ENCODE peak calls at places on chromosomes 1 and 21, in ten cellular contexts. One of them, this sample, is unnamed.
A peak's percentile ranks its signal among the peaks of the same experiment; 100 is the strongest.

GRCh38 chr1:115156826-115157468 is 67.6 kb upstream of the TSPAN2 start:
- DNase-seq in RWPE1: no peak
- DNase-seq in activated T-helper 1 cell treated with Interleukin-2 at 50 U/mL for 16 hours: no peak
- DNase-seq in HS-27A: no peak
- DNase-seq in stimulated activated CD4-positive, alpha-beta T cell treated with anti-CD3 and anti-CD28 coated beads, Interleukin-1b, Interleukin-23, amount 100 ng/mL, for 4 hours: no peak
- DNase-seq in memory B cell: no peak
- DNase-seq in hepatocyte: no peak
- DNase-seq in HEK293T: no peak
- DNase-seq in CD8-positive, alpha-beta T cell: no peak
- DNase-seq in NT2/D1: no peak
- DNase-seq in this sample: no peak

GRCh38 chr1:147843486-147843885 is 59.1 kb upstream of the GJA8 start:
- DNase-seq in RWPE1: no peak
- DNase-seq in activated T-helper 1 cell treated with Interleukin-2 at 50 U/mL for 16 hours: no peak
- DNase-seq in HS-27A: no peak
- DNase-seq in stimulated activated CD4-positive, alpha-beta T cell treated with anti-CD3 and anti-CD28 coated beads, Interleukin-1b, Interleukin-23, amount 100 ng/mL, for 4 hours: no peak
- DNase-seq in memory B cell: no peak
- DNase-seq in hepatocyte: no peak
- DNase-seq in HEK293T: no peak
- DNase-seq in CD8-positive, alpha-beta T cell: no peak
- DNase-seq in NT2/D1: no peak
- DNase-seq in this sample: no peak

GRCh38 chr1:51837243-51837642 is 41.3 kb downstream of the NRDC start:
- DNase-seq in RWPE1: no peak
- DNase-seq in activated T-helper 1 cell treated with Interleukin-2 at 50 U/mL for 16 hours: no peak
- DNase-seq in HS-27A: no peak
- DNase-seq in stimulated activated CD4-positive, alpha-beta T cell treated with anti-CD3 and anti-CD28 coated beads, Interleukin-1b, Interleukin-23, amount 100 ng/mL, for 4 hours: no peak
- DNase-seq in memory B cell: no peak
- DNase-seq in hepatocyte: no peak
- DNase-seq in HEK293T: no peak
- DNase-seq in CD8-positive, alpha-beta T cell: no peak
- DNase-seq in NT2/D1: no peak
- DNase-seq in this sample: no peak

GRCh38 chr1:95226781-95227660 is 7.0 kb upstream of the RWDD3 start:
- DNase-seq in RWPE1: no peak
- DNase-seq in activated T-helper 1 cell treated with Interleukin-2 at 50 U/mL for 16 hours: no peak
- DNase-seq in HS-27A: no peak
- DNase-seq in stimulated activated CD4-positive, alpha-beta T cell treated with anti-CD3 and anti-CD28 coated beads, Interleukin-1b, Interleukin-23, amount 100 ng/mL, for 4 hours: no peak
- DNase-seq in memory B cell: no peak
- DNase-seq in hepatocyte: no peak
- DNase-seq in HEK293T: no peak
- DNase-seq in CD8-positive, alpha-beta T cell: no peak
- DNase-seq in NT2/D1: no peak
- DNase-seq in this sample: no peak

GRCh38 chr1:98342556-98342955 is 319.0 kb upstream of the SNX7 start:
- DNase-seq in RWPE1: no peak
- DNase-seq in activated T-helper 1 cell treated with Interleukin-2 at 50 U/mL for 16 hours: no peak
- DNase-seq in HS-27A: no peak
- DNase-seq in stimulated activated CD4-positive, alpha-beta T cell treated with anti-CD3 and anti-CD28 coated beads, Interleukin-1b, Interleukin-23, amount 100 ng/mL, for 4 hours: no peak
- DNase-seq in memory B cell: no peak
- DNase-seq in hepatocyte: no peak
- DNase-seq in HEK293T: no peak
- DNase-seq in CD8-positive, alpha-beta T cell: no peak
- DNase-seq in NT2/D1: no peak
- DNase-seq in this sample: no peak

GRCh38 chr1:102047724-102048123 is 51.0 kb upstream of the OLFM3 start:
- DNase-seq in RWPE1: no peak
- DNase-seq in activated T-helper 1 cell treated with Interleukin-2 at 50 U/mL for 16 hours: no peak
- DNase-seq in HS-27A: no peak
- DNase-seq in stimulated activated CD4-positive, alpha-beta T cell treated with anti-CD3 and anti-CD28 coated beads, Interleukin-1b, Interleukin-23, amount 100 ng/mL, for 4 hours: no peak
- DNase-seq in memory B cell: no peak
- DNase-seq in hepatocyte: no peak
- DNase-seq in HEK293T: no peak
- DNase-seq in CD8-positive, alpha-beta T cell: no peak
- DNase-seq in NT2/D1: no peak
- DNase-seq in this sample: no peak

GRCh38 chr1:6937048-6937447 is 151.8 kb downstream of the CAMTA1 start:
- DNase-seq in RWPE1: no peak
- DNase-seq in activated T-helper 1 cell treated with Interleukin-2 at 50 U/mL for 16 hours: no peak
- DNase-seq in HS-27A: no peak
- DNase-seq in stimulated activated CD4-positive, alpha-beta T cell treated with anti-CD3 and anti-CD28 coated beads, Interleukin-1b, Interleukin-23, amount 100 ng/mL, for 4 hours: no peak
- DNase-seq in memory B cell: no peak
- DNase-seq in hepatocyte: no peak
- DNase-seq in HEK293T: no peak
- DNase-seq in CD8-positive, alpha-beta T cell: no peak
- DNase-seq in NT2/D1: no peak
- DNase-seq in this sample: no peak

GRCh38 chr21:46115441-46116188 is 17.7 kb downstream of the COL6A2 start:
- DNase-seq in RWPE1: no peak
- DNase-seq in activated T-helper 1 cell treated with Interleukin-2 at 50 U/mL for 16 hours: no peak
- DNase-seq in HS-27A: no peak
- DNase-seq in stimulated activated CD4-positive, alpha-beta T cell treated with anti-CD3 and anti-CD28 coated beads, Interleukin-1b, Interleukin-23, amount 100 ng/mL, for 4 hours: no peak
- DNase-seq in memory B cell: no peak
- DNase-seq in hepatocyte: no peak
- DNase-seq in HEK293T: no peak
- DNase-seq in CD8-positive, alpha-beta T cell: no peak
- DNase-seq in NT2/D1: no peak
- DNase-seq in this sample: no peak

GRCh38 chr1:171983584-171983983 is 142.3 kb downstream of the DNM3 start:
- DNase-seq in RWPE1: no peak
- DNase-seq in activated T-helper 1 cell treated with Interleukin-2 at 50 U/mL for 16 hours: no peak
- DNase-seq in HS-27A: no peak
- DNase-seq in stimulated activated CD4-positive, alpha-beta T cell treated with anti-CD3 and anti-CD28 coated beads, Interleukin-1b, Interleukin-23, amount 100 ng/mL, for 4 hours: no peak
- DNase-seq in memory B cell: no peak
- DNase-seq in hepatocyte: peak; percentile 26
- DNase-seq in HEK293T: no peak
- DNase-seq in CD8-positive, alpha-beta T cell: no peak
- DNase-seq in NT2/D1: no peak
- DNase-seq in this sample: no peak

GRCh38 chr1:44249543-44249942 is 36.3 kb downstream of the DMAP1 start:
- DNase-seq in RWPE1: no peak
- DNase-seq in activated T-helper 1 cell treated with Interleukin-2 at 50 U/mL for 16 hours: no peak
- DNase-seq in HS-27A: no peak
- DNase-seq in stimulated activated CD4-positive, alpha-beta T cell treated with anti-CD3 and anti-CD28 coated beads, Interleukin-1b, Interleukin-23, amount 100 ng/mL, for 4 hours: no peak
- DNase-seq in memory B cell: no peak
- DNase-seq in hepatocyte: peak; percentile 37
- DNase-seq in HEK293T: no peak
- DNase-seq in CD8-positive, alpha-beta T cell: no peak
- DNase-seq in NT2/D1: no peak
- DNase-seq in this sample: no peak

GRCh38 chr1:112092656-112093371 is 103.3 kb upstream of the KCND3 start:
- DNase-seq in RWPE1: no peak
- DNase-seq in activated T-helper 1 cell treated with Interleukin-2 at 50 U/mL for 16 hours: no peak
- DNase-seq in HS-27A: no peak
- DNase-seq in stimulated activated CD4-positive, alpha-beta T cell treated with anti-CD3 and anti-CD28 coated beads, Interleukin-1b, Interleukin-23, amount 100 ng/mL, for 4 hours: no peak
- DNase-seq in memory B cell: no peak
- DNase-seq in hepatocyte: no peak
- DNase-seq in HEK293T: no peak
- DNase-seq in CD8-positive, alpha-beta T cell: no peak
- DNase-seq in NT2/D1: peak; percentile 6
- DNase-seq in this sample: no peak

GRCh38 chr21:31043495-31043894 is 5.2 kb upstream of the KRTAP19-8 start:
- DNase-seq in RWPE1: no peak
- DNase-seq in activated T-helper 1 cell treated with Interleukin-2 at 50 U/mL for 16 hours: no peak
- DNase-seq in HS-27A: no peak
- DNase-seq in stimulated activated CD4-positive, alpha-beta T cell treated with anti-CD3 and anti-CD28 coated beads, Interleukin-1b, Interleukin-23, amount 100 ng/mL, for 4 hours: no peak
- DNase-seq in memory B cell: no peak
- DNase-seq in hepatocyte: no peak
- DNase-seq in HEK293T: no peak
- DNase-seq in CD8-positive, alpha-beta T cell: no peak
- DNase-seq in NT2/D1: no peak
- DNase-seq in this sample: no peak

GRCh38 chr1:63827411-63828321 is 53.8 kb downstream of the ROR1 start:
- DNase-seq in RWPE1: no peak
- DNase-seq in activated T-helper 1 cell treated with Interleukin-2 at 50 U/mL for 16 hours: no peak
- DNase-seq in HS-27A: no peak
- DNase-seq in stimulated activated CD4-positive, alpha-beta T cell treated with anti-CD3 and anti-CD28 coated beads, Interleukin-1b, Interleukin-23, amount 100 ng/mL, for 4 hours: no peak
- DNase-seq in memory B cell: no peak
- DNase-seq in hepatocyte: no peak
- DNase-seq in HEK293T: no peak
- DNase-seq in CD8-positive, alpha-beta T cell: no peak
- DNase-seq in NT2/D1: no peak
- DNase-seq in this sample: no peak

GRCh38 chr1:210367561-210367960 is 38.9 kb downstream of the HHAT start:
- DNase-seq in RWPE1: no peak
- DNase-seq in activated T-helper 1 cell treated with Interleukin-2 at 50 U/mL for 16 hours: no peak
- DNase-seq in HS-27A: no peak
- DNase-seq in stimulated activated CD4-positive, alpha-beta T cell treated with anti-CD3 and anti-CD28 coated beads, Interleukin-1b, Interleukin-23, amount 100 ng/mL, for 4 hours: no peak
- DNase-seq in memory B cell: no peak
- DNase-seq in hepatocyte: no peak
- DNase-seq in HEK293T: no peak
- DNase-seq in CD8-positive, alpha-beta T cell: no peak
- DNase-seq in NT2/D1: no peak
- DNase-seq in this sample: no peak

GRCh38 chr1:76125441-76126215 is 51.1 kb downstream of the ST6GALNAC3 start:
- DNase-seq in RWPE1: no peak
- DNase-seq in activated T-helper 1 cell treated with Interleukin-2 at 50 U/mL for 16 hours: no peak
- DNase-seq in HS-27A: no peak
- DNase-seq in stimulated activated CD4-positive, alpha-beta T cell treated with anti-CD3 and anti-CD28 coated beads, Interleukin-1b, Interleukin-23, amount 100 ng/mL, for 4 hours: no peak
- DNase-seq in memory B cell: no peak
- DNase-seq in hepatocyte: no peak
- DNase-seq in HEK293T: no peak
- DNase-seq in CD8-positive, alpha-beta T cell: no peak
- DNase-seq in NT2/D1: no peak
- DNase-seq in this sample: no peak

GRCh38 chr1:182410620-182411273 is 10.3 kb upstream of the TEDDM1 start:
- DNase-seq in RWPE1: no peak
- DNase-seq in activated T-helper 1 cell treated with Interleukin-2 at 50 U/mL for 16 hours: no peak
- DNase-seq in HS-27A: no peak
- DNase-seq in stimulated activated CD4-positive, alpha-beta T cell treated with anti-CD3 and anti-CD28 coated beads, Interleukin-1b, Interleukin-23, amount 100 ng/mL, for 4 hours: no peak
- DNase-seq in memory B cell: no peak
- DNase-seq in hepatocyte: no peak
- DNase-seq in HEK293T: no peak
- DNase-seq in CD8-positive, alpha-beta T cell: no peak
- DNase-seq in NT2/D1: no peak
- DNase-seq in this sample: no peak

GRCh38 chr1:62716397-62716796 is 28.2 kb upstream of the DOCK7 start:
- DNase-seq in RWPE1: peak; percentile 26
- DNase-seq in activated T-helper 1 cell treated with Interleukin-2 at 50 U/mL for 16 hours: no peak
- DNase-seq in HS-27A: no peak
- DNase-seq in stimulated activated CD4-positive, alpha-beta T cell treated with anti-CD3 and anti-CD28 coated beads, Interleukin-1b, Interleukin-23, amount 100 ng/mL, for 4 hours: no peak
- DNase-seq in memory B cell: no peak
- DNase-seq in hepatocyte: no peak
- DNase-seq in HEK293T: no peak
- DNase-seq in CD8-positive, alpha-beta T cell: no peak
- DNase-seq in NT2/D1: no peak
- DNase-seq in this sample: no peak

GRCh38 chr21:39705849-39706248 is 39.1 kb upstream of the IGSF5 start:
- DNase-seq in RWPE1: no peak
- DNase-seq in activated T-helper 1 cell treated with Interleukin-2 at 50 U/mL for 16 hours: no peak
- DNase-seq in HS-27A: no peak
- DNase-seq in stimulated activated CD4-positive, alpha-beta T cell treated with anti-CD3 and anti-CD28 coated beads, Interleukin-1b, Interleukin-23, amount 100 ng/mL, for 4 hours: no peak
- DNase-seq in memory B cell: no peak
- DNase-seq in hepatocyte: no peak
- DNase-seq in HEK293T: no peak
- DNase-seq in CD8-positive, alpha-beta T cell: no peak
- DNase-seq in NT2/D1: no peak
- DNase-seq in this sample: no peak

GRCh38 chr1:84753516-84754375 is 63.5 kb upstream of the SSX2IP start:
- DNase-seq in RWPE1: peak; percentile 62
- DNase-seq in activated T-helper 1 cell treated with Interleukin-2 at 50 U/mL for 16 hours: peak; percentile 60
- DNase-seq in HS-27A: peak; percentile 30
- DNase-seq in stimulated activated CD4-positive, alpha-beta T cell treated with anti-CD3 and anti-CD28 coated beads, Interleukin-1b, Interleukin-23, amount 100 ng/mL, for 4 hours: peak; percentile 65
- DNase-seq in memory B cell: peak; percentile 66
- DNase-seq in hepatocyte: peak; percentile 88
- DNase-seq in HEK293T: peak; percentile 85
- DNase-seq in CD8-positive, alpha-beta T cell: peak; percentile 63
- DNase-seq in NT2/D1: peak; percentile 83
- DNase-seq in this sample: peak; percentile 69

GRCh38 chr1:201584510-201584991 is 45.6 kb downstream of the NAV1 start:
- DNase-seq in RWPE1: no peak
- DNase-seq in activated T-helper 1 cell treated with Interleukin-2 at 50 U/mL for 16 hours: no peak
- DNase-seq in HS-27A: no peak
- DNase-seq in stimulated activated CD4-positive, alpha-beta T cell treated with anti-CD3 and anti-CD28 coated beads, Interleukin-1b, Interleukin-23, amount 100 ng/mL, for 4 hours: no peak
- DNase-seq in memory B cell: no peak
- DNase-seq in hepatocyte: peak; percentile 63
- DNase-seq in HEK293T: no peak
- DNase-seq in CD8-positive, alpha-beta T cell: no peak
- DNase-seq in NT2/D1: no peak
- DNase-seq in this sample: no peak

GRCh38 chr1:114669562-114670082 is at the start of gene DENND2C:
- DNase-seq in RWPE1: no peak
- DNase-seq in activated T-helper 1 cell treated with Interleukin-2 at 50 U/mL for 16 hours: no peak
- DNase-seq in HS-27A: peak; percentile 5
- DNase-seq in stimulated activated CD4-positive, alpha-beta T cell treated with anti-CD3 and anti-CD28 coated beads, Interleukin-1b, Interleukin-23, amount 100 ng/mL, for 4 hours: no peak
- DNase-seq in memory B cell: no peak
- DNase-seq in hepatocyte: no peak
- DNase-seq in HEK293T: peak; percentile 79
- DNase-seq in CD8-positive, alpha-beta T cell: no peak
- DNase-seq in NT2/D1: peak; percentile 71
- DNase-seq in this sample: no peak

GRCh38 chr1:114695430-114696093 is at the start of gene AMPD1:
- DNase-seq in RWPE1: no peak
- DNase-seq in activated T-helper 1 cell treated with Interleukin-2 at 50 U/mL for 16 hours: no peak
- DNase-seq in HS-27A: no peak
- DNase-seq in stimulated activated CD4-positive, alpha-beta T cell treated with anti-CD3 and anti-CD28 coated beads, Interleukin-1b, Interleukin-23, amount 100 ng/mL, for 4 hours: no peak
- DNase-seq in memory B cell: no peak
- DNase-seq in hepatocyte: no peak
- DNase-seq in HEK293T: no peak
- DNase-seq in CD8-positive, alpha-beta T cell: no peak
- DNase-seq in NT2/D1: no peak
- DNase-seq in this sample: no peak

GRCh38 chr1:17274186-17275170 is 25.6 kb downstream of the PADI3 start:
- DNase-seq in RWPE1: peak; percentile 32
- DNase-seq in activated T-helper 1 cell treated with Interleukin-2 at 50 U/mL for 16 hours: no peak
- DNase-seq in HS-27A: peak; percentile 61
- DNase-seq in stimulated activated CD4-positive, alpha-beta T cell treated with anti-CD3 and anti-CD28 coated beads, Interleukin-1b, Interleukin-23, amount 100 ng/mL, for 4 hours: peak; percentile 17
- DNase-seq in memory B cell: no peak
- DNase-seq in hepatocyte: peak; percentile 35
- DNase-seq in HEK293T: peak; percentile 90
- DNase-seq in CD8-positive, alpha-beta T cell: no peak
- DNase-seq in NT2/D1: peak; percentile 32
- DNase-seq in this sample: no peak

GRCh38 chr1:173411835-173412742 is 65.0 kb upstream of the PRDX6 start:
- DNase-seq in RWPE1: no peak
- DNase-seq in activated T-helper 1 cell treated with Interleukin-2 at 50 U/mL for 16 hours: no peak
- DNase-seq in HS-27A: no peak
- DNase-seq in stimulated activated CD4-positive, alpha-beta T cell treated with anti-CD3 and anti-CD28 coated beads, Interleukin-1b, Interleukin-23, amount 100 ng/mL, for 4 hours: no peak
- DNase-seq in memory B cell: no peak
- DNase-seq in hepatocyte: no peak
- DNase-seq in HEK293T: no peak
- DNase-seq in CD8-positive, alpha-beta T cell: no peak
- DNase-seq in NT2/D1: no peak
- DNase-seq in this sample: no peak

GRCh38 chr21:39004776-39005605 is 178.3 kb downstream of the PSMG1 start:
- DNase-seq in RWPE1: no peak
- DNase-seq in activated T-helper 1 cell treated with Interleukin-2 at 50 U/mL for 16 hours: no peak
- DNase-seq in HS-27A: no peak
- DNase-seq in stimulated activated CD4-positive, alpha-beta T cell treated with anti-CD3 and anti-CD28 coated beads, Interleukin-1b, Interleukin-23, amount 100 ng/mL, for 4 hours: no peak
- DNase-seq in memory B cell: no peak
- DNase-seq in hepatocyte: peak; percentile 48
- DNase-seq in HEK293T: no peak
- DNase-seq in CD8-positive, alpha-beta T cell: no peak
- DNase-seq in NT2/D1: no peak
- DNase-seq in this sample: no peak

GRCh38 chr1:2152914-2153313 is 41.7 kb downstream of the FAAP20 start:
- DNase-seq in RWPE1: no peak
- DNase-seq in activated T-helper 1 cell treated with Interleukin-2 at 50 U/mL for 16 hours: no peak
- DNase-seq in HS-27A: no peak
- DNase-seq in stimulated activated CD4-positive, alpha-beta T cell treated with anti-CD3 and anti-CD28 coated beads, Interleukin-1b, Interleukin-23, amount 100 ng/mL, for 4 hours: no peak
- DNase-seq in memory B cell: no peak
- DNase-seq in hepatocyte: no peak
- DNase-seq in HEK293T: no peak
- DNase-seq in CD8-positive, alpha-beta T cell: peak; percentile 87
- DNase-seq in NT2/D1: no peak
- DNase-seq in this sample: no peak

GRCh38 chr1:86104606-86105532 is 51.7 kb downstream of the COL24A1 start:
- DNase-seq in RWPE1: peak; percentile 5
- DNase-seq in activated T-helper 1 cell treated with Interleukin-2 at 50 U/mL for 16 hours: no peak
- DNase-seq in HS-27A: no peak
- DNase-seq in stimulated activated CD4-positive, alpha-beta T cell treated with anti-CD3 and anti-CD28 coated beads, Interleukin-1b, Interleukin-23, amount 100 ng/mL, for 4 hours: no peak
- DNase-seq in memory B cell: no peak
- DNase-seq in hepatocyte: peak; percentile 37
- DNase-seq in HEK293T: no peak
- DNase-seq in CD8-positive, alpha-beta T cell: no peak
- DNase-seq in NT2/D1: no peak
- DNase-seq in this sample: no peak

GRCh38 chr1:102732927-102733326 is 375.4 kb downstream of the COL11A1 start:
- DNase-seq in RWPE1: peak; percentile 6
- DNase-seq in activated T-helper 1 cell treated with Interleukin-2 at 50 U/mL for 16 hours: no peak
- DNase-seq in HS-27A: no peak
- DNase-seq in stimulated activated CD4-positive, alpha-beta T cell treated with anti-CD3 and anti-CD28 coated beads, Interleukin-1b, Interleukin-23, amount 100 ng/mL, for 4 hours: no peak
- DNase-seq in memory B cell: no peak
- DNase-seq in hepatocyte: no peak
- DNase-seq in HEK293T: no peak
- DNase-seq in CD8-positive, alpha-beta T cell: no peak
- DNase-seq in NT2/D1: no peak
- DNase-seq in this sample: no peak